ENCODE peak calls at places on chromosomes 2 and 18, in six cellular contexts. P is NCI-H774, X is brain microvascular endothelial cell, A is substantia nigra, S is cardiac fibroblast, C is activated T-cell treated with anti-CD3 and anti-CD28 coated beads for 1 hour. G is an unnamed sample.

GRCh38 chr18:67281746-67282145 is 234.8 kb downstream of the DSEL start:
- DNase-seq in C (no peak), P (no peak), A (no peak), S (peak), X (no peak), G (no peak)

GRCh38 chr2:109439897-109440506 is 173.8 kb downstream of the SEPTIN10 start:
- DNase-seq in C (no peak), P (no peak), X (no peak), A (no peak), S (no peak), G (no peak)

GRCh38 chr2:55012648-55013484 is 37.4 kb downstream of the RTN4 start:
- DNase-seq in P (no peak), X (no peak), C (no peak), S (no peak), A (no peak), G (no peak)

GRCh38 chr2:200649724-200650123 is 63.9 kb downstream of the AOX1 start:
- DNase-seq in X (no peak), A (no peak), C (no peak), S (no peak), P (no peak), G (no peak)

GRCh38 chr2:174682578-174683391 is 81.5 kb downstream of the CHRNA1 start:
- DNase-seq in C (peak), P (peak), S (peak), X (peak), A (peak), G (peak)

GRCh38 chr2:200270732-200271131 is 35.8 kb upstream of the SPATS2L start:
- DNase-seq in X (no peak), P (no peak), A (no peak), S (no peak), C (no peak), G (no peak)

GRCh38 chr2:55502590-55503141 is 16.9 kb upstream of the CFAP36 start:
- DNase-seq in P (no peak), X (no peak), C (no peak), S (no peak), A (no peak), G (no peak)

GRCh38 chr2:3186766-3187165 is 190.9 kb downstream of the EIPR1 start:
- DNase-seq in S (no peak), P (no peak), A (no peak), X (no peak), C (no peak), G (no peak)

GRCh38 chr2:201955231-201955630 is 78.4 kb upstream of the FZD7 start:
- DNase-seq in A (no peak), S (no peak), P (no peak), C (no peak), X (no peak), G (no peak)

GRCh38 chr2:73081181-73081671 is 9.7 kb upstream of the SFXN5 start:
- DNase-seq in X (no peak), A (no peak), S (no peak), P (no peak), C (no peak), G (no peak)

GRCh38 chr2:225466891-225467604 is 67.5 kb downstream of the NYAP2 start:
- DNase-seq in C (no peak), P (no peak), A (no peak), S (no peak), X (no peak), G (no peak)

GRCh38 chr2:239400000-239400831 is 604 bp downstream of the HDAC4 start:
- DNase-seq in S (peak), C (no peak), A (no peak), P (no peak), X (no peak), G (no peak)

GRCh38 chr2:64331430-64331700 is 122.6 kb upstream of the LGALSL start:
- DNase-seq in S (no peak), X (no peak), P (no peak), C (no peak), A (no peak), G (no peak)

GRCh38 chr2:55175254-55176093 is 56.6 kb downstream of the CLHC1 start:
- DNase-seq in S (peak), X (no peak), C (no peak), A (no peak), P (peak), G (peak)

GRCh38 chr18:41982942-41983660 is 28.1 kb downstream of the PIK3C3 start:
- DNase-seq in C (no peak), X (no peak), S (no peak), P (no peak), A (no peak), G (no peak)

GRCh38 chr2:219127236-219127635 is 33.4 kb downstream of the NHEJ1 start:
- DNase-seq in P (no peak), A (no peak), C (no peak), X (no peak), S (no peak), G (no peak)

GRCh38 chr2:75311993-75312392 is 112.7 kb upstream of the TACR1 start:
- DNase-seq in X (no peak), P (peak), S (no peak), C (no peak), A (no peak), G (peak)

GRCh38 chr2:164675698-164676097 is 54.4 kb upstream of the GRB14 start:
- DNase-seq in S (no peak), C (no peak), X (no peak), P (no peak), A (no peak), G (no peak)

GRCh38 chr18:58221060-58221725 is 177.2 kb downstream of the NEDD4L start:
- DNase-seq in S (peak), C (no peak), P (no peak), A (no peak), X (peak), G (peak)

GRCh38 chr2:50538137-50538536 is 493.8 kb downstream of the NRXN1 start:
- DNase-seq in C (no peak), A (no peak), S (no peak), X (no peak), P (no peak), G (no peak)

GRCh38 chr2:237585590-237586221 is 4.8 kb downstream of the RAB17 start:
- DNase-seq in A (no peak), C (no peak), P (no peak), X (no peak), S (no peak), G (no peak)

GRCh38 chr18:57881818-57882413 is 78.8 kb upstream of the ATP8B1 start:
- DNase-seq in C (peak), A (peak), P (peak), S (peak), X (peak), G (peak)

GRCh38 chr2:196331143-196331542 is 159.8 kb upstream of the STK17B start:
- DNase-seq in A (no peak), P (no peak), X (peak), S (peak), C (no peak), G (peak)

GRCh38 chr2:177728920-177729319 is 336.3 kb downstream of the AGPS start:
- DNase-seq in S (no peak), C (no peak), X (no peak), A (no peak), P (no peak), G (no peak)

GRCh38 chr2:100482741-100483140 is 12.5 kb downstream of the NMS start:
- DNase-seq in S (no peak), X (peak), C (no peak), A (no peak), P (no peak), G (peak)

GRCh38 chr2:197234792-197235191 is 75.8 kb downstream of the ANKRD44 start:
- DNase-seq in A (no peak), P (no peak), C (no peak), S (no peak), X (no peak), G (no peak)

GRCh38 chr2:73260338-73260984 is 23.8 kb downstream of the FBXO41 start:
- DNase-seq in S (peak), X (peak), P (no peak), A (peak), C (no peak), G (peak)

GRCh38 chr18:10419420-10420103 is 34.9 kb upstream of the APCDD1 start:
- DNase-seq in A (no peak), P (no peak), S (peak), C (no peak), X (peak), G (no peak)

GRCh38 chr2:12507295-12507694 is 209.4 kb upstream of the TRIB2 start:
- DNase-seq in C (no peak), S (peak), X (no peak), P (no peak), A (no peak), G (peak)

GRCh38 chr2:24083567-24084385 is 858 bp downstream of the TP53I3 start:
- DNase-seq in C (no peak), P (peak), A (no peak), X (peak), S (peak), G (no peak)

GRCh38 chr2:59015027-59015426 is 773.9 kb upstream of the FANCL start:
- DNase-seq in C (no peak), A (no peak), P (no peak), S (no peak), X (no peak), G (no peak)

GRCh38 chr2:10405441-10405840 is 42.7 kb downstream of the ODC1 start:
- DNase-seq in A (peak), S (peak), P (no peak), C (no peak), X (peak), G (peak)

GRCh38 chr2:58701688-58702301 is 460.7 kb upstream of the FANCL start:
- DNase-seq in S (no peak), P (no peak), C (no peak), X (no peak), A (no peak), G (peak)

GRCh38 chr2:72893594-72894319 is 6.5 kb downstream of the SPR start:
- DNase-seq in X (peak), P (no peak), S (peak), A (no peak), C (no peak), G (peak)

GRCh38 chr18:37668971-37669747 is 103.6 kb upstream of the CELF4 start:
- DNase-seq in S (peak), X (no peak), C (no peak), A (no peak), P (peak), G (no peak)